ENCODE peak calls at places on chromosomes 16 and 17, in eight cellular contexts. M is endothelial cell of umbilical vein, G is H9, V is neural progenitor cell, O is fibroblast of lung, B is NT2/D1, D is HepG2, W is HCT116. N is an unnamed sample. For H3K4me1 and H3K27me3, the result is how much of the 10 kb centered on the place peaks cover.

GRCh38 chr16:67207857-67208524 is 9.1 kb downstream of the ELMO3 start:
- DNase-seq in B (no peak), V (no peak), G (no peak), O (peak), M (no peak), W (no peak), D (no peak), N (peak)

GRCh38 chr17:61251939-61252865 is 147.4 kb upstream of the TBX2 start:
- DNase-seq in G (no peak), B (no peak), W (no peak), M (peak), V (no peak), O (peak), D (no peak), N (peak)

GRCh38 chr16:58634265-58634802 is 4.7 kb upstream of the CNOT1 start:
- DNase-seq in D (peak), V (no peak), G (no peak), W (no peak), B (no peak), M (no peak), O (no peak), N (no peak)

GRCh38 chr17:35299108-35299507 is 56.2 kb downstream of the SLFN5 start:
- DNase-seq in M (no peak), D (no peak), O (no peak), V (no peak), W (no peak), G (no peak), B (no peak), N (peak)

GRCh38 chr17:50280068-50280467 is 5.8 kb downstream of the TMEM92 start:
- DNase-seq in D (no peak), G (no peak), W (no peak), V (no peak), B (no peak), O (no peak), M (no peak), N (no peak)

GRCh38 chr17:67052720-67053437 is 8.5 kb downstream of the CACNG1 start:
- DNase-seq in G (peak), B (no peak), W (no peak), D (no peak), M (no peak), O (no peak), V (no peak), N (no peak)

GRCh38 chr17:29929006-29929543 is 953 bp downstream of the SSH2 start:
- DNase-seq in B (no peak), O (peak), D (peak), G (peak), V (peak), M (peak), W (no peak), N (peak)

GRCh38 chr16:6375471-6376075 is 957.1 kb upstream of the RBFOX1 start:
- DNase-seq in B (peak), M (no peak), D (no peak), W (no peak), V (no peak), G (no peak), O (no peak), N (no peak)

GRCh38 chr17:47816947-47817346 is 4.6 kb downstream of the OSBPL7 start:
- DNase-seq in G (no peak), W (no peak), B (no peak), M (no peak), V (no peak), O (no peak), D (no peak), N (no peak)

GRCh38 chr16:80804451-80805383 is at the start of gene CDYL2:
- DNase-seq in W (no peak), D (no peak), M (no peak), O (peak), B (no peak), G (peak), V (peak), N (peak)

GRCh38 chr17:8392274-8392673 is 5.4 kb downstream of the RNF222 start:
- DNase-seq in D (no peak), G (no peak), V (no peak), W (no peak), B (no peak), O (no peak), M (no peak), N (no peak)

GRCh38 chr17:17999364-18000007 is 26.8 kb downstream of the DRC3 start:
- DNase-seq in V (no peak), W (no peak), M (peak), B (no peak), O (peak), D (peak), G (no peak), N (no peak)

GRCh38 chr17:49637050-49637449 is 40.8 kb downstream of the SPOP start:
- DNase-seq in G (no peak), B (no peak), W (no peak), V (no peak), M (peak), O (no peak), D (no peak), N (peak)

GRCh38 chr17:69575346-69575761 is 160.9 kb downstream of the MAP2K6 start:
- DNase-seq in O (peak), B (no peak), G (no peak), M (peak), D (no peak), V (peak), W (no peak), N (peak)

GRCh38 chr16:81987706-81988105 is 23.6 kb downstream of the SDR42E1 start:
- DNase-seq in W (peak), V (no peak), O (no peak), D (no peak), G (no peak), B (no peak), M (no peak), N (no peak)

GRCh38 chr17:81399481-81400153 is 4.4 kb downstream of the BAHCC1 start:
- DNase-seq in G (no peak), D (no peak), W (no peak), O (no peak), V (no peak), B (no peak), M (no peak), N (peak)
- H3K4me1 ChIP-seq in G (under half), D (half or more), W (under half), O (under half), V (under half), B (under half), M (under half), N (under half)

DNA sequence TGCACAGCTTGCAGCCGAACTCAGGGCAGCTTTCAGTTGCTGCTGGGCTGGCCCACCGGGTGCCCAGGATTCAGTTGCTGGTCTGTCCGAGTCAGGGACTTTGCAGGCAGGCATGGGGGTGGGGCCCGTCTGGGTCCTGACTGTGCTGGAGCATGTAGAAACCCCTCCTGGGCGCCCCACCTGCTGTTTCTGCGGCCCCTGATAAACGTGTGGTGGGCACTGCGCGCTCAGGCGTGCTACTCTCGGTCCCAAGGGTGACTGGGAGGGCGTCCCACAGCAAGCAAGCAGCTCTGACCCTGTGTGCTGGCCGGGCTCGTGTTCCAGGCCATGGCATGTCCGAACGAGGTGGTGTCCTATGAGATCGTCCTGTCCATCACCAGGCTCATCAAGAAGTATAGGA is 12.6 kb downstream of the TSC2 start:
- DNase-seq in M (no peak), D (no peak), B (no peak), W (no peak), V (no peak), G (no peak), O (no peak), N (no peak)
- H3K9ac ChIP-seq in M (no peak), D (no peak), B (peak), W (no peak), V (no peak), G (no peak), O (no peak), N (no peak)

GRCh38 chr16:2152695-2153506 is 2.7 kb upstream of the TRAF7 start:
- DNase-seq in B (no peak), V (peak), W (no peak), G (no peak), O (no peak), M (no peak), D (peak), N (no peak)
- H3K27me3 ChIP-seq in B (under half), V (under half), W (under half), G (under half), O (under half), M (under half), D (under half), N (under half)

DNA sequence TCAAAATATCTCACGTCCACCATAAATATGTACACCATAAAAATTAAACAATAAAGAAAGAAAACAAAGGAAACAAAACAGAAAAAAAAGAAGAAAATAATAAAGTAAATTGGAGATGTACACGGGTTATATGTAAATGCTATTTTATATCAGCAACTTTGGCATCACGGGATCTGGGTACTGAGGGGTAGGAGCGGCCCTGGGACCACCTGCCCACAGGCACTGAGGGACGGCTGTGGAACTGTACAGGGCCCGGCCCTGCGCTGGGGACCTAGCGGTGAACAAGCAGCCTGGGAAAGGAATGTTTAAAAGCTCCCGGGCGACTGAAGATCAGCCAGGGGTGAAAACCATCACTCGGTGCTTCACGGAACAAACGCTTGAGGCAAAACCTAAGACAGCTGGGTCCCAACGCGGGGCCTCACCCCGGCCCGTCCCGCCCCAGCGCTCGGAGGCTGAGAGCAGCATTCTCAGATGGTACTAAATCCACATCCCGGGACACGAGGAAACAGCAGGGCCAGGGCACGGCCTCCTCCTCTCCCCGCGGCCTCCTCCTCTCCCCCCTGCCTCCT is 31.2 kb downstream of the NXN start:
- DNase-seq in V (peak), G (peak), W (no peak), B (no peak), M (no peak), O (no peak), D (no peak), N (no peak)
- H3K4me1 ChIP-seq in V (under half), G (under half), W (under half), B (under half), M (under half), O (under half), D (under half), N (under half)

DNA sequence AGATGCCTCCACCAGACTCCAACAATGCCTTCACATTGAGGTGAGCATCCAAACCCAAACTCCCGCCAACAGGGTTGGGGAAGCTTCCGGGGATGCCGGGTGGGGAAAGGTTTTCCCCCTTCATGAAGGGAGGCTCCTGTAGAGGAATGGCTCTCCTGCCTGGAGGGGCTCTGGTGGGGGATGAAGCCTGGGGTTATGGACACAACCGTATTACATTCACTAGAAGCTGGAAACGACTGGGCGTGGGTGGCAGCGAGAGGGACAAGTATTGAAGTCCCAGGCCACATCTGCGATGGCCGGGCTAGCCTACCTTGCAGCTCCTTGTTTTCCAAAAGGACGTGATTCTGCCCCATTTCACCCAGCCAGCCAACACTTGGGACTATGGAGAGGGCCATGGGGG is 321.1 kb downstream of the C16orf95 start:
- DNase-seq in D (no peak), B (no peak), V (no peak), W (no peak), O (no peak), G (no peak), M (no peak), N (no peak)
- H3K9ac ChIP-seq in D (no peak), B (no peak), V (no peak), W (no peak), O (no peak), G (no peak), M (no peak), N (no peak)

N was measured in adipocyte.